ENCODE peak calls at places on chromosomes 4 and X, in seven cellular contexts. Y is suprapubic skin, J is NCI-H2227 treated with DMSO at 0.1 percent for 48 hours, S is NCI-H1930, O is A172, H is keratinocyte, N is renal cortical epithelial cell. I is an unnamed sample.

GRCh38 chr4:8048856-8049686 is 109.4 kb upstream of the AFAP1 start:
- DNase-seq in Y (no peak), J (no peak), S (no peak), O (no peak), H (no peak), N (no peak), I (no peak)

GRCh38 chr4:138112389-138112788 is 129.8 kb downstream of the SLC7A11 start:
- DNase-seq in Y (no peak), J (no peak), S (no peak), O (no peak), H (no peak), N (no peak), I (no peak)

GRCh38 chrX:119266364-119266995 is 30.4 kb downstream of the PGRMC1 start:
- DNase-seq in Y (no peak), J (peak; percentile 9), S (no peak), O (no peak), H (no peak), N (peak; percentile 4), I (peak; percentile 14)

GRCh38 chrX:10574663-10575062 is 45.7 kb downstream of the MID1 start:
- DNase-seq in Y (no peak), J (no peak), S (no peak), O (peak; percentile 36), H (no peak), N (peak; percentile 73), I (no peak)

GRCh38 chrX:136954930-136955329 is 74.4 kb upstream of the RBMX start:
- DNase-seq in Y (no peak), J (peak; percentile 28), S (no peak), O (no peak), H (no peak), N (peak; percentile 16), I (peak; percentile 8)

GRCh38 chrX:135520022-135520552 is 373 bp upstream of the INTS6L start:
- DNase-seq in Y (no peak), J (no peak), S (no peak), O (no peak), H (no peak), N (peak; percentile 40), I (peak; percentile 3)

GRCh38 chr4:68906238-68907137 is 45.1 kb downstream of the UGT2A3 start:
- DNase-seq in Y (no peak), J (no peak), S (no peak), O (no peak), H (no peak), N (peak; percentile 36), I (no peak)

GRCh38 chr4:31923634-31924033 is 1203.5 kb downstream of the PCDH7 start:
- DNase-seq in Y (no peak), J (no peak), S (no peak), O (no peak), H (no peak), N (no peak), I (no peak)

GRCh38 chrX:111170017-111170416 is 74.0 kb downstream of the PAK3 start:
- DNase-seq in Y (no peak), J (no peak), S (no peak), O (no peak), H (no peak), N (peak; percentile 53), I (no peak)

GRCh38 chr4:38678078-38678477 is 14.1 kb downstream of the KLF3 start:
- DNase-seq in Y (no peak), J (no peak), S (no peak), O (peak; percentile 55), H (no peak), N (peak; percentile 70), I (no peak)

GRCh38 chrX:53441531-53442321 is 7.6 kb upstream of the HSD17B10 start:
- DNase-seq in Y (peak; percentile 82), J (peak; percentile 80), S (peak; percentile 68), O (peak; percentile 65), H (peak; percentile 64), N (peak; percentile 48), I (peak; percentile 91)

GRCh38 chr4:125169192-125169591 is 145.6 kb upstream of the FAT4 start:
- DNase-seq in Y (no peak), J (no peak), S (no peak), O (no peak), H (no peak), N (peak; percentile 35), I (no peak)

GRCh38 chr4:38591617-38592337 is 72.2 kb upstream of the KLF3 start:
- DNase-seq in Y (no peak), J (no peak), S (no peak), O (no peak), H (no peak), N (peak; percentile 81), I (no peak)

GRCh38 chrX:26586570-26586969 is 370.6 kb downstream of the MAGEB5 start:
- DNase-seq in Y (no peak), J (no peak), S (no peak), O (no peak), H (no peak), N (peak; percentile 13), I (no peak)

GRCh38 chrX:150929058-150929457 is 30.6 kb upstream of the CD99L2 start:
- DNase-seq in Y (no peak), J (no peak), S (no peak), O (no peak), H (no peak), N (no peak), I (no peak)

GRCh38 chrX:17164079-17164478 is 210.9 kb upstream of the NHS start:
- DNase-seq in Y (no peak), J (no peak), S (no peak), O (no peak), H (no peak), N (no peak), I (no peak)

GRCh38 chr4:74671074-74671698 is 123.1 kb downstream of the BTC start:
- DNase-seq in Y (no peak), J (no peak), S (peak; percentile 11), O (peak; percentile 38), H (no peak), N (peak; percentile 74), I (peak; percentile 22)

GRCh38 chrX:19840899-19841648 is 46.3 kb downstream of the SH3KBP1 start:
- DNase-seq in Y (no peak), J (no peak), S (no peak), O (peak; percentile 70), H (no peak), N (no peak), I (no peak)

GRCh38 chrX:136205882-136206281 is 45.3 kb downstream of the MAP7D3 start:
- DNase-seq in Y (no peak), J (no peak), S (no peak), O (no peak), H (no peak), N (no peak), I (no peak)